ENCODE peak calls at places on chromosomes 6 and 20, in eight cellular contexts. One of them, this sample, is unnamed. For H3K79me2, the result is how much of the 10 kb centered on the place peaks cover.

GRCh38 chr20:10594286-10594868 is 79.4 kb downstream of the JAG1 start:
- DNase-seq in DND-41: no peak
- DNase-seq in astrocyte: no peak
- DNase-seq in PC-9: peak
- DNase-seq in fibroblast of lung: peak
- DNase-seq in neural progenitor cell: no peak
- DNase-seq in HCT116: no peak
- DNase-seq in H9: no peak
- DNase-seq in this sample: no peak

GRCh38 chr20:24673678-24674570 is 204.5 kb downstream of the SYNDIG1 start:
- DNase-seq in neural progenitor cell: no peak
- DNase-seq in HCT116: no peak
- DNase-seq in PC-9: no peak
- DNase-seq in fibroblast of lung: peak
- DNase-seq in H9: no peak
- DNase-seq in DND-41: no peak
- DNase-seq in astrocyte: peak
- DNase-seq in this sample: no peak

GRCh38 chr20:56925696-56926101 is 296.6 kb downstream of the TFAP2C start:
- DNase-seq in HCT116: no peak
- DNase-seq in neural progenitor cell: peak
- DNase-seq in H9: no peak
- DNase-seq in DND-41: no peak
- DNase-seq in PC-9: no peak
- DNase-seq in astrocyte: no peak
- DNase-seq in fibroblast of lung: no peak
- DNase-seq in this sample: no peak

GRCh38 chr6:162854228-162854627 is 126.5 kb downstream of the PACRG start:
- DNase-seq in fibroblast of lung: peak
- DNase-seq in H9: no peak
- DNase-seq in HCT116: no peak
- DNase-seq in DND-41: no peak
- DNase-seq in PC-9: no peak
- DNase-seq in neural progenitor cell: no peak
- DNase-seq in astrocyte: peak
- DNase-seq in this sample: no peak

GRCh38 chr6:151679081-151679480 is 128.4 kb upstream of the ESR1 start:
- DNase-seq in PC-9: no peak
- DNase-seq in DND-41: no peak
- DNase-seq in fibroblast of lung: peak
- DNase-seq in neural progenitor cell: no peak
- DNase-seq in astrocyte: peak
- DNase-seq in HCT116: no peak
- DNase-seq in H9: no peak
- DNase-seq in this sample: no peak

GRCh38 chr6:3005874-3006273 is 6.2 kb downstream of the NQO2 start:
- DNase-seq in PC-9: no peak
- DNase-seq in fibroblast of lung: no peak
- DNase-seq in HCT116: no peak
- DNase-seq in astrocyte: no peak
- DNase-seq in neural progenitor cell: no peak
- DNase-seq in DND-41: no peak
- DNase-seq in H9: no peak
- DNase-seq in this sample: no peak

GRCh38 chr20:37305079-37305478 is 15.6 kb downstream of the MANBAL start:
- DNase-seq in fibroblast of lung: no peak
- DNase-seq in neural progenitor cell: no peak
- DNase-seq in H9: no peak
- DNase-seq in HCT116: no peak
- DNase-seq in PC-9: no peak
- DNase-seq in astrocyte: no peak
- DNase-seq in DND-41: no peak
- DNase-seq in this sample: no peak

GRCh38 chr20:18252597-18253451 is 35.5 kb upstream of the ZNF133 start:
- DNase-seq in PC-9: peak
- DNase-seq in H9: no peak
- DNase-seq in neural progenitor cell: no peak
- DNase-seq in astrocyte: peak
- DNase-seq in HCT116: peak
- DNase-seq in DND-41: no peak
- DNase-seq in fibroblast of lung: peak
- DNase-seq in this sample: no peak

GRCh38 chr6:15247750-15248450 is 2.0 kb downstream of the JARID2 start:
- DNase-seq in neural progenitor cell: peak
- DNase-seq in astrocyte: peak
- DNase-seq in HCT116: no peak
- DNase-seq in fibroblast of lung: peak
- DNase-seq in DND-41: peak
- DNase-seq in PC-9: peak
- DNase-seq in H9: peak
- DNase-seq in this sample: peak

GRCh38 chr6:31092769-31093505 is 19.4 kb downstream of the C6orf15 start:
- DNase-seq in HCT116: no peak
- DNase-seq in fibroblast of lung: no peak
- DNase-seq in H9: no peak
- DNase-seq in DND-41: no peak
- DNase-seq in PC-9: no peak
- DNase-seq in neural progenitor cell: no peak
- DNase-seq in astrocyte: no peak
- DNase-seq in this sample: no peak

GRCh38 chr20:21326700-21327099 is 23.6 kb downstream of the XRN2 start:
- DNase-seq in astrocyte: no peak
- DNase-seq in H9: no peak
- DNase-seq in HCT116: no peak
- DNase-seq in fibroblast of lung: no peak
- DNase-seq in DND-41: no peak
- DNase-seq in neural progenitor cell: no peak
- DNase-seq in PC-9: no peak
- DNase-seq in this sample: no peak

DNA sequence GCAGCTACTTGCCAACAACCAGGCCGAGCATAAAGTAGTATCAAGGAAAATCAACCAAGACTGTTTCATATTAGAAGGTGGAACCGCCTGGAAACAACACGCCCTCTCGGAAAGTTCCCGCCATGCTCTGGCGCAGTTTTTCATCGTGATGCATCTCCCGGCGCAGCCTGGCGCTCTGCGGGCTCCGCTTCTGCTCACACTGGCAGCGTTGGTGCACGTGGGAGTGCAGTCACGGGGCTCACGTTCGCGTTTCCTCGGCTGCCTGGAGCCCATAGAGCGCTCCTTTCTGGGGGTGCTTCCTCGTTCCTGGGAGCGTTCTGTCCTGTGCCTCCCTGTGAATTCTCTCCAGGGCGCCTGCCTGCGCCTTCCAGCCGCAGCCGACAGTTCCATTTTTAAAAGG is 227.3 kb downstream of the TBXT start:
- DNase-seq in H9: no peak
- DNase-seq in fibroblast of lung: no peak
- DNase-seq in HCT116: no peak
- DNase-seq in PC-9: no peak
- DNase-seq in neural progenitor cell: no peak
- DNase-seq in astrocyte: no peak
- DNase-seq in DND-41: no peak
- DNase-seq in this sample: no peak
- H2AFZ ChIP-seq in H9: no peak
- H2AFZ ChIP-seq in fibroblast of lung: no peak
- H2AFZ ChIP-seq in HCT116: no peak
- H2AFZ ChIP-seq in PC-9: no peak
- H2AFZ ChIP-seq in neural progenitor cell: no peak
- H2AFZ ChIP-seq in astrocyte: no peak
- H2AFZ ChIP-seq in DND-41: no peak
- H2AFZ ChIP-seq in this sample: no peak

DNA sequence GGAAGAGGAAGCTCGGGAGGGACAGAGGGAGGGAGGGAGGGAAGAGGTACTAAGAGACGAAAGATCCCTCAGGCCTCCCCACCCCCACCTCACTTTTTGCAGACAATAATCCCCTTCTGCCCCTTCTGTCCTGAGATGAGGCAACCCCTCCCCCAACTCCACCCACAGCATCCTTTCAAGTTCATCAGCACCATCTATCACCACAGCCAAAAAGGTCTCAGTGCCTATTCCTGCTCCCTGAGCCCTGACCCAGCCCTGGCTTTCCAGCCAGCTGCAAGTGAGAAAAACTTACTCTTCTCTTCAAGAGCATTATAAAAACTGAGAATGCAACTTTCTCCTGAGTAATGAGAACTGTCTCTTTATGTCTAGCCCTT is 133.2 kb upstream of the LRFN2 start:
- DNase-seq in DND-41: peak
- DNase-seq in fibroblast of lung: no peak
- DNase-seq in astrocyte: no peak
- DNase-seq in HCT116: no peak
- DNase-seq in neural progenitor cell: no peak
- DNase-seq in PC-9: no peak
- DNase-seq in H9: no peak
- DNase-seq in this sample: no peak
- H3K4me2 ChIP-seq in DND-41: peak
- H3K4me2 ChIP-seq in fibroblast of lung: no peak
- H3K4me2 ChIP-seq in astrocyte: peak
- H3K4me2 ChIP-seq in HCT116: no peak
- H3K4me2 ChIP-seq in neural progenitor cell: peak
- H3K4me2 ChIP-seq in PC-9: no peak
- H3K4me2 ChIP-seq in H9: peak
- H3K4me2 ChIP-seq in this sample: peak

GRCh38 chr6:34672657-34673043 is 23.9 kb downstream of the ILRUN start:
- DNase-seq in H9: no peak
- DNase-seq in PC-9: no peak
- DNase-seq in neural progenitor cell: no peak
- DNase-seq in fibroblast of lung: no peak
- DNase-seq in DND-41: no peak
- DNase-seq in astrocyte: no peak
- DNase-seq in HCT116: no peak
- DNase-seq in this sample: no peak

GRCh38 chr6:34671801-34672656 is 24.5 kb downstream of the ILRUN start:
- DNase-seq in neural progenitor cell: no peak
- DNase-seq in H9: no peak
- DNase-seq in DND-41: peak
- DNase-seq in PC-9: peak
- DNase-seq in HCT116: no peak
- DNase-seq in astrocyte: no peak
- DNase-seq in fibroblast of lung: peak
- DNase-seq in this sample: peak

GRCh38 chr6:34673079-34673478 is 23.5 kb downstream of the ILRUN start:
- DNase-seq in DND-41: no peak
- DNase-seq in PC-9: no peak
- DNase-seq in H9: no peak
- DNase-seq in HCT116: no peak
- DNase-seq in astrocyte: no peak
- DNase-seq in neural progenitor cell: no peak
- DNase-seq in fibroblast of lung: no peak
- DNase-seq in this sample: peak

GRCh38 chr6:34676140-34676539 is 20.4 kb downstream of the ILRUN start:
- DNase-seq in HCT116: no peak
- DNase-seq in astrocyte: no peak
- DNase-seq in PC-9: no peak
- DNase-seq in fibroblast of lung: no peak
- DNase-seq in neural progenitor cell: no peak
- DNase-seq in DND-41: no peak
- DNase-seq in H9: no peak
- DNase-seq in this sample: no peak

DNA sequence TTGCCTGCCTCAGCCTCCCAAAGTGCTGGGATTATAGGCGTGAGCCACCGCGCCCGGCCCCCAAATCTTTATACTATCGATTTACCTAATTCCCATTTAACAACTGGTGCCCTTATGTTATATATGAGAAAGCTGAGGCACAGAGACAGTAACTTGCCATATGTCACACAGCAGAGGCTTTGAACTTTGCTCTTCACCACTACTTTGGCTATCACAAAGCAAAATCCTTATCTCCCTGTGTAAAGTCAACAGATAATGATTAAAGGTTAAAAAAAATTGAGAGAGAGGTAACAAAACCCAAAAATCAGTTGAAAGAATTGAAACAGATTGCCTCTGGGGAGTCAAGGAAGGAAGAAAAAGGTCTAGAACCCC is 22.3 kb downstream of the ILRUN start:
- DNase-seq in HCT116: no peak
- DNase-seq in DND-41: no peak
- DNase-seq in H9: no peak
- DNase-seq in neural progenitor cell: no peak
- DNase-seq in fibroblast of lung: no peak
- DNase-seq in PC-9: no peak
- DNase-seq in astrocyte: no peak
- DNase-seq in this sample: no peak
- H3K79me2 ChIP-seq in HCT116: half or more
- H3K79me2 ChIP-seq in DND-41: half or more
- H3K79me2 ChIP-seq in H9: under half
- H3K79me2 ChIP-seq in neural progenitor cell: half or more
- H3K79me2 ChIP-seq in fibroblast of lung: half or more
- H3K79me2 ChIP-seq in PC-9: half or more
- H3K79me2 ChIP-seq in astrocyte: half or more
- H3K79me2 ChIP-seq in this sample: half or more

GRCh38 chr20:4216142-4216735 is 200.9 kb upstream of the RNF24 start:
- DNase-seq in HCT116: no peak
- DNase-seq in H9: no peak
- DNase-seq in fibroblast of lung: peak
- DNase-seq in PC-9: no peak
- DNase-seq in astrocyte: peak
- DNase-seq in DND-41: no peak
- DNase-seq in neural progenitor cell: no peak
- DNase-seq in this sample: no peak
- H2AFZ ChIP-seq in HCT116: no peak
- H2AFZ ChIP-seq in H9: no peak
- H2AFZ ChIP-seq in fibroblast of lung: no peak
- H2AFZ ChIP-seq in PC-9: no peak
- H2AFZ ChIP-seq in astrocyte: peak
- H2AFZ ChIP-seq in DND-41: no peak
- H2AFZ ChIP-seq in neural progenitor cell: peak
- H2AFZ ChIP-seq in this sample: no peak

GRCh38 chr6:150005761-150006651 is 19.3 kb downstream of the RAET1L start:
- DNase-seq in fibroblast of lung: no peak
- DNase-seq in H9: no peak
- DNase-seq in DND-41: no peak
- DNase-seq in HCT116: no peak
- DNase-seq in PC-9: no peak
- DNase-seq in neural progenitor cell: no peak
- DNase-seq in astrocyte: no peak
- DNase-seq in this sample: no peak

GRCh38 chr6:150004783-150005717 is 20.3 kb downstream of the RAET1L start:
- DNase-seq in HCT116: peak
- DNase-seq in H9: peak
- DNase-seq in astrocyte: peak
- DNase-seq in DND-41: peak
- DNase-seq in PC-9: peak
- DNase-seq in fibroblast of lung: peak
- DNase-seq in neural progenitor cell: peak
- DNase-seq in this sample: peak

GRCh38 chr6:150006961-150007464 is 18.3 kb downstream of the RAET1L start:
- DNase-seq in PC-9: no peak
- DNase-seq in H9: no peak
- DNase-seq in neural progenitor cell: peak
- DNase-seq in HCT116: no peak
- DNase-seq in astrocyte: no peak
- DNase-seq in fibroblast of lung: no peak
- DNase-seq in DND-41: peak
- DNase-seq in this sample: peak

GRCh38 chr6:150004101-150004782 is 21.1 kb downstream of the RAET1L start:
- DNase-seq in fibroblast of lung: no peak
- DNase-seq in DND-41: no peak
- DNase-seq in astrocyte: no peak
- DNase-seq in H9: no peak
- DNase-seq in HCT116: no peak
- DNase-seq in neural progenitor cell: no peak
- DNase-seq in PC-9: no peak
- DNase-seq in this sample: peak

GRCh38 chr6:150008588-150008987 is 16.7 kb downstream of the RAET1L start:
- DNase-seq in neural progenitor cell: no peak
- DNase-seq in HCT116: peak
- DNase-seq in PC-9: peak
- DNase-seq in H9: no peak
- DNase-seq in fibroblast of lung: no peak
- DNase-seq in DND-41: no peak
- DNase-seq in astrocyte: no peak
- DNase-seq in this sample: no peak
- H3K4me2 ChIP-seq in neural progenitor cell: no peak
- H3K4me2 ChIP-seq in HCT116: peak
- H3K4me2 ChIP-seq in PC-9: peak
- H3K4me2 ChIP-seq in H9: no peak
- H3K4me2 ChIP-seq in fibroblast of lung: no peak
- H3K4me2 ChIP-seq in DND-41: no peak
- H3K4me2 ChIP-seq in astrocyte: no peak
- H3K4me2 ChIP-seq in this sample: no peak